ENCODE peak calls at places on chromosome 17, in six cellular contexts. One of them, this sample, is unnamed.

GRCh38 chr17:4358154-4358553 is 8.3 kb downstream of the UBE2G1 start:
- DNase-seq in colonic mucosa: no peak
- DNase-seq in ovary: no peak
- DNase-seq in IMR-90: no peak
- DNase-seq in fibroblast of mammary gland: no peak
- DNase-seq in heart left ventricle: no peak
- DNase-seq in this sample: no peak

GRCh38 chr17:66655861-66656260 is 179.1 kb upstream of the CACNG5 start:
- DNase-seq in fibroblast of mammary gland: peak
- DNase-seq in colonic mucosa: no peak
- DNase-seq in ovary: no peak
- DNase-seq in IMR-90: peak
- DNase-seq in heart left ventricle: no peak
- DNase-seq in this sample: peak

GRCh38 chr17:79742951-79743476 is 12.3 kb downstream of the ENPP7 start:
- DNase-seq in colonic mucosa: no peak
- DNase-seq in IMR-90: no peak
- DNase-seq in fibroblast of mammary gland: no peak
- DNase-seq in heart left ventricle: no peak
- DNase-seq in ovary: no peak
- DNase-seq in this sample: no peak

GRCh38 chr17:73586153-73586906 is 57.9 kb downstream of the SDK2 start:
- DNase-seq in heart left ventricle: no peak
- DNase-seq in fibroblast of mammary gland: no peak
- DNase-seq in IMR-90: no peak
- DNase-seq in colonic mucosa: no peak
- DNase-seq in ovary: no peak
- DNase-seq in this sample: no peak

GRCh38 chr17:39239640-39240314 is 14.0 kb upstream of the STAC2 start:
- DNase-seq in heart left ventricle: no peak
- DNase-seq in ovary: no peak
- DNase-seq in fibroblast of mammary gland: no peak
- DNase-seq in colonic mucosa: peak
- DNase-seq in IMR-90: no peak
- DNase-seq in this sample: no peak

GRCh38 chr17:40480501-40481003 is 20.9 kb downstream of the TNS4 start:
- DNase-seq in colonic mucosa: peak
- DNase-seq in heart left ventricle: no peak
- DNase-seq in fibroblast of mammary gland: no peak
- DNase-seq in ovary: no peak
- DNase-seq in IMR-90: no peak
- DNase-seq in this sample: no peak

GRCh38 chr17:8122923-8123694 is 797 bp downstream of the HES7 start:
- DNase-seq in IMR-90: peak
- DNase-seq in fibroblast of mammary gland: no peak
- DNase-seq in colonic mucosa: peak
- DNase-seq in heart left ventricle: peak
- DNase-seq in ovary: no peak
- DNase-seq in this sample: no peak

GRCh38 chr17:1870592-1870991 is 40.8 kb downstream of the RPA1 start:
- DNase-seq in fibroblast of mammary gland: no peak
- DNase-seq in IMR-90: no peak
- DNase-seq in ovary: no peak
- DNase-seq in heart left ventricle: no peak
- DNase-seq in colonic mucosa: no peak
- DNase-seq in this sample: no peak

GRCh38 chr17:4860651-4861050 is 27.5 kb downstream of the MINK1 start:
- DNase-seq in heart left ventricle: no peak
- DNase-seq in ovary: no peak
- DNase-seq in colonic mucosa: no peak
- DNase-seq in fibroblast of mammary gland: no peak
- DNase-seq in IMR-90: no peak
- DNase-seq in this sample: no peak

GRCh38 chr17:50072925-50073324 is 17.0 kb downstream of the ITGA3 start:
- DNase-seq in ovary: no peak
- DNase-seq in colonic mucosa: no peak
- DNase-seq in fibroblast of mammary gland: no peak
- DNase-seq in heart left ventricle: no peak
- DNase-seq in IMR-90: no peak
- DNase-seq in this sample: peak

GRCh38 chr17:81367171-81367570 is 28.1 kb upstream of the BAHCC1 start:
- DNase-seq in heart left ventricle: no peak
- DNase-seq in fibroblast of mammary gland: no peak
- DNase-seq in IMR-90: no peak
- DNase-seq in ovary: no peak
- DNase-seq in colonic mucosa: no peak
- DNase-seq in this sample: no peak

GRCh38 chr17:81365601-81366585 is 29.4 kb upstream of the BAHCC1 start:
- DNase-seq in IMR-90: peak
- DNase-seq in ovary: peak
- DNase-seq in colonic mucosa: peak
- DNase-seq in heart left ventricle: no peak
- DNase-seq in fibroblast of mammary gland: no peak
- DNase-seq in this sample: peak

GRCh38 chr17:36921131-36921851 is 16.0 kb upstream of the LHX1 start:
- DNase-seq in fibroblast of mammary gland: peak
- DNase-seq in colonic mucosa: no peak
- DNase-seq in heart left ventricle: no peak
- DNase-seq in ovary: no peak
- DNase-seq in IMR-90: peak
- DNase-seq in this sample: peak

GRCh38 chr17:50871369-50871768 is 5.2 kb upstream of the TOB1 start:
- DNase-seq in colonic mucosa: no peak
- DNase-seq in IMR-90: no peak
- DNase-seq in ovary: no peak
- DNase-seq in fibroblast of mammary gland: no peak
- DNase-seq in heart left ventricle: no peak
- DNase-seq in this sample: no peak

GRCh38 chr17:33183487-33184026 is 109.5 kb downstream of the ASIC2 start:
- DNase-seq in heart left ventricle: no peak
- DNase-seq in IMR-90: no peak
- DNase-seq in colonic mucosa: no peak
- DNase-seq in fibroblast of mammary gland: no peak
- DNase-seq in ovary: no peak
- DNase-seq in this sample: peak

GRCh38 chr17:32741381-32741780 is 135.5 kb downstream of the MYO1D start:
- DNase-seq in heart left ventricle: no peak
- DNase-seq in fibroblast of mammary gland: peak
- DNase-seq in colonic mucosa: no peak
- DNase-seq in IMR-90: no peak
- DNase-seq in ovary: no peak
- DNase-seq in this sample: no peak

GRCh38 chr17:77349976-77350830 is 209.4 kb downstream of the SEC14L1 start:
- DNase-seq in colonic mucosa: peak
- DNase-seq in ovary: peak
- DNase-seq in IMR-90: peak
- DNase-seq in fibroblast of mammary gland: peak
- DNase-seq in heart left ventricle: peak
- DNase-seq in this sample: peak

GRCh38 chr17:4573682-4574081 is 10.6 kb upstream of the SMTNL2 start:
- DNase-seq in heart left ventricle: peak
- DNase-seq in fibroblast of mammary gland: no peak
- DNase-seq in ovary: no peak
- DNase-seq in IMR-90: no peak
- DNase-seq in colonic mucosa: no peak
- DNase-seq in this sample: no peak

GRCh38 chr17:57370051-57370581 is 113.8 kb downstream of the MSI2 start:
- DNase-seq in fibroblast of mammary gland: peak
- DNase-seq in IMR-90: peak
- DNase-seq in heart left ventricle: no peak
- DNase-seq in ovary: no peak
- DNase-seq in colonic mucosa: no peak
- DNase-seq in this sample: peak

GRCh38 chr17:69539274-69539673 is 124.8 kb downstream of the MAP2K6 start:
- DNase-seq in ovary: no peak
- DNase-seq in colonic mucosa: no peak
- DNase-seq in heart left ventricle: no peak
- DNase-seq in fibroblast of mammary gland: no peak
- DNase-seq in IMR-90: no peak
- DNase-seq in this sample: no peak

GRCh38 chr17:62892870-62893338 is 73.1 kb upstream of the TANC2 start:
- DNase-seq in fibroblast of mammary gland: peak
- DNase-seq in heart left ventricle: peak
- DNase-seq in ovary: no peak
- DNase-seq in IMR-90: peak
- DNase-seq in colonic mucosa: peak
- DNase-seq in this sample: peak

GRCh38 chr17:35519442-35519841 is 18.0 kb downstream of the SLFN12L start:
- DNase-seq in heart left ventricle: no peak
- DNase-seq in colonic mucosa: no peak
- DNase-seq in ovary: no peak
- DNase-seq in fibroblast of mammary gland: no peak
- DNase-seq in IMR-90: no peak
- DNase-seq in this sample: no peak

GRCh38 chr17:36501963-36502362 is 15.5 kb downstream of the ZNHIT3 start:
- DNase-seq in IMR-90: no peak
- DNase-seq in colonic mucosa: no peak
- DNase-seq in ovary: no peak
- DNase-seq in fibroblast of mammary gland: no peak
- DNase-seq in heart left ventricle: no peak
- DNase-seq in this sample: no peak

GRCh38 chr17:62684179-62684578 is 56.7 kb downstream of the MRC2 start:
- DNase-seq in IMR-90: no peak
- DNase-seq in ovary: no peak
- DNase-seq in fibroblast of mammary gland: no peak
- DNase-seq in colonic mucosa: no peak
- DNase-seq in heart left ventricle: no peak
- DNase-seq in this sample: no peak

GRCh38 chr17:60149691-60150582 is at the start of gene CA4:
- DNase-seq in colonic mucosa: no peak
- DNase-seq in heart left ventricle: no peak
- DNase-seq in IMR-90: no peak
- DNase-seq in fibroblast of mammary gland: no peak
- DNase-seq in ovary: no peak
- DNase-seq in this sample: no peak

GRCh38 chr17:69757794-69758430 is 317.1 kb upstream of the KCNJ16 start:
- DNase-seq in fibroblast of mammary gland: peak
- DNase-seq in ovary: no peak
- DNase-seq in IMR-90: peak
- DNase-seq in colonic mucosa: no peak
- DNase-seq in heart left ventricle: no peak
- DNase-seq in this sample: peak

GRCh38 chr17:55577687-55578086 is 66.4 kb upstream of the SMIM36 start:
- DNase-seq in IMR-90: peak
- DNase-seq in fibroblast of mammary gland: peak
- DNase-seq in ovary: peak
- DNase-seq in heart left ventricle: peak
- DNase-seq in colonic mucosa: no peak
- DNase-seq in this sample: peak

GRCh38 chr17:82396601-82397435 is 21.3 kb upstream of the HEXD start:
- DNase-seq in IMR-90: peak
- DNase-seq in fibroblast of mammary gland: peak
- DNase-seq in ovary: no peak
- DNase-seq in colonic mucosa: no peak
- DNase-seq in heart left ventricle: no peak
- DNase-seq in this sample: peak

GRCh38 chr17:31008374-31009035 is 37.7 kb downstream of the RNF135 start:
- DNase-seq in fibroblast of mammary gland: peak
- DNase-seq in colonic mucosa: peak
- DNase-seq in IMR-90: peak
- DNase-seq in heart left ventricle: peak
- DNase-seq in ovary: peak
- DNase-seq in this sample: peak

GRCh38 chr17:37388266-37388665 is 12.5 kb downstream of the C17orf78 start:
- DNase-seq in IMR-90: peak
- DNase-seq in colonic mucosa: no peak
- DNase-seq in fibroblast of mammary gland: peak
- DNase-seq in heart left ventricle: no peak
- DNase-seq in ovary: no peak
- DNase-seq in this sample: peak

DNA sequence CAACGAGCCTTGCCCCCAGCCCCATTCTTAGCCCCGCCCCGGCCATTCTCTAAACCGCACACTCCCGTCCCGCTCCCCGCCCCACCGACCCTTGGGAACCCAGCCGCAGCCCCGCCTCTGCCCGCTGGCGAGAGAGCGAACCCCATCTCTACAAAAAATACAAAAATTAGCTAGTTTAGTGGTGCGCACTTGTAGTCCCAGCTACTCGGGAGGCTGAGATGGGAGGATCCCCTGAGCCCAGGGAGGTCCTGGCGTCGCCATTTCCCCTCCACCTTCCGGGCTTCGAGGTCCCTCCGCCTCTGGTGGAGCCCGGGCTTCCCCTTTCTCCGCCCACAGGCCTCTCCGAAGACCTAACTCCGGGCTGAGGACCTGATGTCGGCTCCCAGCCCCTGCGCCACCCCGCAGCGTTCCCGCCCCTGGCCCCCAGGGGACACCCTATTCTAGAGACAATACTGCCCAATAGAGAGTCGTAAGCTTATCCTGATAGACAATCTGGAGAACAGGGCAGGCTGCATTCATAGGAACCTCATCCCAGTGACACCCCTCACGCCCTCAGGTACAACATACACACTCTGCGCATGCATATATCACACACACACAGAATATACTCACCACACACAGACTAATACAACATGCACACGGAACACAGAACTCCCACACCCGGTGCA is 483 bp upstream of the PROCA1 start:
- DNase-seq in colonic mucosa: peak
- DNase-seq in IMR-90: no peak
- DNase-seq in heart left ventricle: peak
- DNase-seq in fibroblast of mammary gland: no peak
- DNase-seq in ovary: no peak
- DNase-seq in this sample: no peak
- H3K4me3 ChIP-seq in colonic mucosa: peak
- H3K4me3 ChIP-seq in IMR-90: no peak
- H3K4me3 ChIP-seq in heart left ventricle: peak
- H3K4me3 ChIP-seq in fibroblast of mammary gland: peak
- H3K4me3 ChIP-seq in ovary: peak
- H3K4me3 ChIP-seq in this sample: no peak

DNA sequence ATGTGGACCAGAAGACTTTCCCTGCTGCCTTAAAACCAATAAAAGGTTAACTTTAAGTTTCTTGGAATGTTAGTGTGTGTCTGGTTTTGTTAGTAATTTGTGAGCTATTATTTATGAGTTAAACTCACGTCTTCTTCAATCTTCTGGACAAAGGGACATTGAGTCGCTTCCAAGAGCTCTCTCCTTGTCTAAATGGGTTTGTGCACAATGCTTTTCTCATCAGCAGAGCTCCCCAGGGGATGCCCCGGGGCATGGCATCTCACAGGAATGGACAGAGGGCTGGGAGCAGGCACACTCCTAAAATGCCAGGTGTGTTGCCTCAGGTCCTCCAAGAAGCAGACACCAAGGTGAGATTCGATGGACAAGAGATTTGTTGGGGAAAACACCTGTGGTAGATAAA is 90.5 kb downstream of the RGS9 start:
- DNase-seq in fibroblast of mammary gland: no peak
- DNase-seq in IMR-90: no peak
- DNase-seq in ovary: no peak
- DNase-seq in colonic mucosa: no peak
- DNase-seq in heart left ventricle: no peak
- DNase-seq in this sample: no peak
- H3K4me3 ChIP-seq in fibroblast of mammary gland: no peak
- H3K4me3 ChIP-seq in IMR-90: no peak
- H3K4me3 ChIP-seq in ovary: no peak
- H3K4me3 ChIP-seq in colonic mucosa: no peak
- H3K4me3 ChIP-seq in heart left ventricle: no peak
- H3K4me3 ChIP-seq in this sample: no peak

GRCh38 chr17:44759096-44759915 is 518 bp downstream of the ADAM11 start:
- DNase-seq in ovary: no peak
- DNase-seq in colonic mucosa: no peak
- DNase-seq in heart left ventricle: no peak
- DNase-seq in IMR-90: no peak
- DNase-seq in fibroblast of mammary gland: no peak
- DNase-seq in this sample: no peak
- H3K4me3 ChIP-seq in ovary: peak
- H3K4me3 ChIP-seq in colonic mucosa: no peak
- H3K4me3 ChIP-seq in heart left ventricle: peak
- H3K4me3 ChIP-seq in IMR-90: peak
- H3K4me3 ChIP-seq in fibroblast of mammary gland: peak
- H3K4me3 ChIP-seq in this sample: peak

GRCh38 chr17:72538921-72539352 is 418.1 kb downstream of the SOX9 start:
- DNase-seq in IMR-90: no peak
- DNase-seq in colonic mucosa: no peak
- DNase-seq in fibroblast of mammary gland: no peak
- DNase-seq in ovary: no peak
- DNase-seq in heart left ventricle: no peak
- DNase-seq in this sample: no peak
- H3K4me3 ChIP-seq in IMR-90: no peak
- H3K4me3 ChIP-seq in colonic mucosa: no peak
- H3K4me3 ChIP-seq in fibroblast of mammary gland: no peak
- H3K4me3 ChIP-seq in ovary: no peak
- H3K4me3 ChIP-seq in heart left ventricle: no peak
- H3K4me3 ChIP-seq in this sample: no peak